ENCODE peak calls at places on chromosomes 12 and 14, in nine cellular contexts. One of them, this sample, is unnamed.

GRCh38 chr14:43042408-43042807 is 1435.7 kb downstream of the LRFN5 start:
- DNase-seq in A549: no peak
- DNase-seq in CD4-positive, alpha-beta memory T cell: no peak
- DNase-seq in aorta: no peak
- DNase-seq in foreskin fibroblast: no peak
- DNase-seq in AG04449: no peak
- DNase-seq in breast epithelium: no peak
- DNase-seq in adipocyte: no peak
- DNase-seq in mesendoderm: no peak
- DNase-seq in this sample: no peak

GRCh38 chr14:95561001-95561412 is 26.2 kb downstream of the GLRX5 start:
- DNase-seq in A549: peak
- DNase-seq in CD4-positive, alpha-beta memory T cell: peak
- DNase-seq in aorta: peak
- DNase-seq in foreskin fibroblast: peak
- DNase-seq in AG04449: peak
- DNase-seq in breast epithelium: peak
- DNase-seq in adipocyte: peak
- DNase-seq in mesendoderm: peak
- DNase-seq in this sample: peak

GRCh38 chr12:90058721-90059120 is 350.1 kb upstream of the ATP2B1 start:
- DNase-seq in A549: no peak
- DNase-seq in CD4-positive, alpha-beta memory T cell: no peak
- DNase-seq in aorta: no peak
- DNase-seq in foreskin fibroblast: peak
- DNase-seq in AG04449: peak
- DNase-seq in breast epithelium: no peak
- DNase-seq in adipocyte: peak
- DNase-seq in mesendoderm: no peak
- DNase-seq in this sample: peak

GRCh38 chr12:84875241-84875640 is 37.4 kb downstream of the SLC6A15 start:
- DNase-seq in A549: no peak
- DNase-seq in CD4-positive, alpha-beta memory T cell: no peak
- DNase-seq in aorta: no peak
- DNase-seq in foreskin fibroblast: no peak
- DNase-seq in AG04449: no peak
- DNase-seq in breast epithelium: no peak
- DNase-seq in adipocyte: no peak
- DNase-seq in mesendoderm: no peak
- DNase-seq in this sample: no peak

GRCh38 chr12:108424026-108424425 is 84.9 kb upstream of the CMKLR1 start:
- DNase-seq in A549: no peak
- DNase-seq in CD4-positive, alpha-beta memory T cell: no peak
- DNase-seq in aorta: no peak
- DNase-seq in foreskin fibroblast: no peak
- DNase-seq in AG04449: no peak
- DNase-seq in breast epithelium: no peak
- DNase-seq in adipocyte: no peak
- DNase-seq in mesendoderm: peak
- DNase-seq in this sample: no peak

GRCh38 chr14:77375973-77376372 is 921 bp downstream of the TMED8 start:
- DNase-seq in A549: no peak
- DNase-seq in CD4-positive, alpha-beta memory T cell: no peak
- DNase-seq in aorta: no peak
- DNase-seq in foreskin fibroblast: no peak
- DNase-seq in AG04449: no peak
- DNase-seq in breast epithelium: no peak
- DNase-seq in adipocyte: peak
- DNase-seq in mesendoderm: no peak
- DNase-seq in this sample: no peak

GRCh38 chr14:105068818-105069217 is 3.6 kb upstream of the GPR132 start:
- DNase-seq in A549: no peak
- DNase-seq in CD4-positive, alpha-beta memory T cell: no peak
- DNase-seq in aorta: no peak
- DNase-seq in foreskin fibroblast: no peak
- DNase-seq in AG04449: no peak
- DNase-seq in breast epithelium: no peak
- DNase-seq in adipocyte: no peak
- DNase-seq in mesendoderm: no peak
- DNase-seq in this sample: no peak

GRCh38 chr12:112347521-112347920 is 34.7 kb downstream of the HECTD4 start:
- DNase-seq in A549: no peak
- DNase-seq in CD4-positive, alpha-beta memory T cell: no peak
- DNase-seq in aorta: no peak
- DNase-seq in foreskin fibroblast: peak
- DNase-seq in AG04449: peak
- DNase-seq in breast epithelium: no peak
- DNase-seq in adipocyte: no peak
- DNase-seq in mesendoderm: no peak
- DNase-seq in this sample: peak

GRCh38 chr12:107515446-107515958 is 170.1 kb upstream of the PWP1 start:
- DNase-seq in A549: peak
- DNase-seq in CD4-positive, alpha-beta memory T cell: no peak
- DNase-seq in aorta: no peak
- DNase-seq in foreskin fibroblast: peak
- DNase-seq in AG04449: peak
- DNase-seq in breast epithelium: peak
- DNase-seq in adipocyte: peak
- DNase-seq in mesendoderm: peak
- DNase-seq in this sample: peak

GRCh38 chr14:60091550-60092511 is at the start of gene PCNX4:
- DNase-seq in A549: peak
- DNase-seq in CD4-positive, alpha-beta memory T cell: peak
- DNase-seq in aorta: peak
- DNase-seq in foreskin fibroblast: peak
- DNase-seq in AG04449: peak
- DNase-seq in breast epithelium: peak
- DNase-seq in adipocyte: peak
- DNase-seq in mesendoderm: peak
- DNase-seq in this sample: peak
- H3K4me3 ChIP-seq in A549: peak
- H3K4me3 ChIP-seq in CD4-positive, alpha-beta memory T cell: peak
- H3K4me3 ChIP-seq in aorta: peak
- H3K4me3 ChIP-seq in foreskin fibroblast: peak
- H3K4me3 ChIP-seq in AG04449: peak
- H3K4me3 ChIP-seq in breast epithelium: peak
- H3K4me3 ChIP-seq in adipocyte: peak
- H3K4me3 ChIP-seq in mesendoderm: peak
- H3K4me3 ChIP-seq in this sample: peak

DNA sequence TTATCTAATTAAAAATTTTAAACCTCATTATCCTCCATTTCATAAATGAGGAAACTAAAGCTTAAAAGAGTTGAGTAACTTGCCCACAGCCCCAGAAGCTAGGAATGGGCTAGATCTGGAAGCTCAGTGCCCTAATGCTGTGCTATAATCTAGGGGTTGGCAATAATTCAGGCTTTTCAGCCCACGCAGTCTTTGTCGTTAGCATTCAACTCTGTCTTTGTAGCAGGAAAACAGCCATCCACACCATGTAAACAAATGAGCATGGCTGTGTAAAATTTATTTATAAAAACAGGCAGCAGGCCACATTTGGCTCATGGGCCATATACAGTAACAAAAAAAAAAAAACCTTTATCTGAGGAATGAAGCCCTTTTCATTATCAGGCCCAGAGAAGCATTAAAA is 92.4 kb upstream of the OVCH1 start:
- DNase-seq in A549: no peak
- DNase-seq in CD4-positive, alpha-beta memory T cell: no peak
- DNase-seq in aorta: no peak
- DNase-seq in foreskin fibroblast: no peak
- DNase-seq in AG04449: no peak
- DNase-seq in breast epithelium: no peak
- DNase-seq in adipocyte: no peak
- DNase-seq in mesendoderm: no peak
- DNase-seq in this sample: no peak
- H3K4me3 ChIP-seq in A549: no peak
- H3K4me3 ChIP-seq in CD4-positive, alpha-beta memory T cell: no peak
- H3K4me3 ChIP-seq in aorta: no peak
- H3K4me3 ChIP-seq in foreskin fibroblast: no peak
- H3K4me3 ChIP-seq in AG04449: no peak
- H3K4me3 ChIP-seq in breast epithelium: no peak
- H3K4me3 ChIP-seq in adipocyte: no peak
- H3K4me3 ChIP-seq in mesendoderm: no peak
- H3K4me3 ChIP-seq in this sample: no peak

GRCh38 chr14:55448146-55448614 is 7.8 kb upstream of the TBPL2 start:
- DNase-seq in A549: peak
- DNase-seq in CD4-positive, alpha-beta memory T cell: no peak
- DNase-seq in aorta: peak
- DNase-seq in foreskin fibroblast: peak
- DNase-seq in AG04449: peak
- DNase-seq in breast epithelium: no peak
- DNase-seq in adipocyte: peak
- DNase-seq in mesendoderm: peak
- DNase-seq in this sample: peak
- H3K4me3 ChIP-seq in A549: no peak
- H3K4me3 ChIP-seq in CD4-positive, alpha-beta memory T cell: no peak
- H3K4me3 ChIP-seq in aorta: no peak
- H3K4me3 ChIP-seq in foreskin fibroblast: no peak
- H3K4me3 ChIP-seq in AG04449: no peak
- H3K4me3 ChIP-seq in breast epithelium: no peak
- H3K4me3 ChIP-seq in adipocyte: no peak
- H3K4me3 ChIP-seq in mesendoderm: no peak
- H3K4me3 ChIP-seq in this sample: no peak

DNA sequence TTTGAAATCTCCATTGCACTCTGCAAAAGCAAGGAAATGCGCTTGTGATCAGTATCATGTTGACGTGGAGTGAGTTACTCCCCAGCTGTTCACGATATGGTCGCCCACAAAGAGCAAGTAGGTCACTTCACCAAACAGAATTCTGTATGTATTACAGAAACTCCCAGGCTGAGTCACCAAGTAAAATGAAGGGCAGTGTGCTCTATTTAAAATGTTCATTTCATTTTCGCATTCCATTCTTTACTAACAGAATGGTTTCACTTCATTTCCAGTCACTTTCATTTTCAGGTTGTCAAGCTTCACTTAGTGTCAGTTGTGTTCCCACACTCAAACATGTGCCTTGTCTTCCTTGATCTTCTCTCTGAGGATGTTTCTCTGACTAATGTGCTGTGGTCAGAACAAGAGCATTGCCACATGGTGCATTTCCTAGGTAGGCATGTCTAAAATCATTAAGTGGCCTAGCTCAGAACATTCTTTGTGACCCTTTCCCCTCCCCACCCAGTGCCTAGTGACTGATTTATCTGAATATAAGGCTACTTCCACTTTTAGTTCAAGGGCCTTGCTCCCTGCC is 391.2 kb downstream of the RAD51B start:
- DNase-seq in A549: no peak
- DNase-seq in CD4-positive, alpha-beta memory T cell: peak
- DNase-seq in aorta: no peak
- DNase-seq in foreskin fibroblast: peak
- DNase-seq in AG04449: peak
- DNase-seq in breast epithelium: no peak
- DNase-seq in adipocyte: peak
- DNase-seq in mesendoderm: no peak
- DNase-seq in this sample: peak
- H3K4me3 ChIP-seq in A549: no peak
- H3K4me3 ChIP-seq in CD4-positive, alpha-beta memory T cell: peak
- H3K4me3 ChIP-seq in aorta: no peak
- H3K4me3 ChIP-seq in foreskin fibroblast: no peak
- H3K4me3 ChIP-seq in AG04449: peak
- H3K4me3 ChIP-seq in breast epithelium: peak
- H3K4me3 ChIP-seq in adipocyte: peak
- H3K4me3 ChIP-seq in mesendoderm: no peak
- H3K4me3 ChIP-seq in this sample: peak

GRCh38 chr12:14905269-14906004 is 19.8 kb upstream of the MGP start:
- DNase-seq in A549: no peak
- DNase-seq in CD4-positive, alpha-beta memory T cell: no peak
- DNase-seq in aorta: no peak
- DNase-seq in foreskin fibroblast: no peak
- DNase-seq in AG04449: no peak
- DNase-seq in breast epithelium: peak
- DNase-seq in adipocyte: no peak
- DNase-seq in mesendoderm: no peak
- DNase-seq in this sample: no peak

GRCh38 chr12:14903386-14904098 is 17.9 kb upstream of the MGP start:
- DNase-seq in A549: no peak
- DNase-seq in CD4-positive, alpha-beta memory T cell: no peak
- DNase-seq in aorta: no peak
- DNase-seq in foreskin fibroblast: no peak
- DNase-seq in AG04449: no peak
- DNase-seq in breast epithelium: no peak
- DNase-seq in adipocyte: no peak
- DNase-seq in mesendoderm: no peak
- DNase-seq in this sample: no peak

GRCh38 chr12:14902465-14902864 is 16.8 kb upstream of the MGP start:
- DNase-seq in A549: no peak
- DNase-seq in CD4-positive, alpha-beta memory T cell: no peak
- DNase-seq in aorta: no peak
- DNase-seq in foreskin fibroblast: no peak
- DNase-seq in AG04449: no peak
- DNase-seq in breast epithelium: no peak
- DNase-seq in adipocyte: peak
- DNase-seq in mesendoderm: no peak
- DNase-seq in this sample: no peak

GRCh38 chr12:14906114-14906513 is 20.5 kb upstream of the MGP start:
- DNase-seq in A549: no peak
- DNase-seq in CD4-positive, alpha-beta memory T cell: no peak
- DNase-seq in aorta: no peak
- DNase-seq in foreskin fibroblast: no peak
- DNase-seq in AG04449: no peak
- DNase-seq in breast epithelium: no peak
- DNase-seq in adipocyte: no peak
- DNase-seq in mesendoderm: no peak
- DNase-seq in this sample: no peak

DNA sequence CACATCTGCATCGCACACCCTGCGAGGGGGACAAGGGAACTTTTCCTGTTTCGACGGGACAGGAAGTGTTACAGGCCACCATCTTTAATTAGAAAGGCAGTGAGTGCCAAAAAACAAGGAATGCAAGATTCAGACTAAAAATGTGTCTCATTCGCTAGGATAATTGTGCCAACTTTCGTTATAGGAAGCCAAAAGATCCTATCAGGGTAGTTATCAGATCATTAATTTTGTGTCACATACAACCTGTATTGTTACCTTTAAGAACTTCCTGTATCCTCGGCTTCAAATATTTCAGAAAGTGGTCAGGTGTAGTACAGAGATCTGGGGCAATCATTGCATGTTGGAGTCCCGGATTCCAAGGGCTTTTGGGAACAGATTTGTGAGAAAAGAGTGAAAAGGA is 19.2 kb upstream of the MGP start:
- DNase-seq in A549: no peak
- DNase-seq in CD4-positive, alpha-beta memory T cell: no peak
- DNase-seq in aorta: no peak
- DNase-seq in foreskin fibroblast: no peak
- DNase-seq in AG04449: no peak
- DNase-seq in breast epithelium: no peak
- DNase-seq in adipocyte: no peak
- DNase-seq in mesendoderm: no peak
- DNase-seq in this sample: no peak
- H3K4me3 ChIP-seq in A549: no peak
- H3K4me3 ChIP-seq in CD4-positive, alpha-beta memory T cell: no peak
- H3K4me3 ChIP-seq in aorta: no peak
- H3K4me3 ChIP-seq in foreskin fibroblast: no peak
- H3K4me3 ChIP-seq in AG04449: no peak
- H3K4me3 ChIP-seq in breast epithelium: peak
- H3K4me3 ChIP-seq in adipocyte: no peak
- H3K4me3 ChIP-seq in mesendoderm: no peak
- H3K4me3 ChIP-seq in this sample: no peak

GRCh38 chr12:61646639-61647038 is 613.6 kb upstream of the USP15 start:
- DNase-seq in A549: no peak
- DNase-seq in CD4-positive, alpha-beta memory T cell: no peak
- DNase-seq in aorta: no peak
- DNase-seq in foreskin fibroblast: no peak
- DNase-seq in AG04449: no peak
- DNase-seq in breast epithelium: no peak
- DNase-seq in adipocyte: no peak
- DNase-seq in mesendoderm: peak
- DNase-seq in this sample: no peak
- H3K4me3 ChIP-seq in A549: no peak
- H3K4me3 ChIP-seq in CD4-positive, alpha-beta memory T cell: no peak
- H3K4me3 ChIP-seq in aorta: no peak
- H3K4me3 ChIP-seq in foreskin fibroblast: no peak
- H3K4me3 ChIP-seq in AG04449: no peak
- H3K4me3 ChIP-seq in breast epithelium: no peak
- H3K4me3 ChIP-seq in adipocyte: no peak
- H3K4me3 ChIP-seq in mesendoderm: no peak
- H3K4me3 ChIP-seq in this sample: no peak

This sample was measured in skeletal muscle cell.